ENCODE peak calls at places on chromosomes 13 and 19, in nine cellular contexts. E, K, Z, G, N, T, B, X and S are unnamed samples.
A peak's percentile ranks its signal among the peaks of the same experiment; 100 is the strongest.

GRCh38 chr13:50713849-50714248 is 129.6 kb downstream of the DLEU7 start:
- DNase-seq in X (peak; percentile 82), E (no peak), T (peak; percentile 45), N (no peak), K (no peak), Z (no peak), G (no peak), B (no peak), S (peak; percentile 26)

GRCh38 chr13:103325675-103326074 is 259.5 kb upstream of the SLC10A2 start:
- DNase-seq in B (no peak), N (no peak), G (no peak), T (no peak), X (no peak), K (no peak), Z (no peak), E (no peak), S (no peak)

GRCh38 chr13:53206455-53206854 is 177.8 kb downstream of the OLFM4 start:
- DNase-seq in Z (no peak), T (no peak), G (no peak), K (no peak), B (no peak), X (no peak), N (no peak), E (no peak), S (no peak)

GRCh38 chr13:29594710-29595379 is 643 bp downstream of the SLC7A1 start:
- DNase-seq in N (peak; percentile 29), X (peak; percentile 65), G (peak; percentile 93), K (peak; percentile 69), Z (peak; percentile 74), E (peak; percentile 50), T (peak; percentile 55), B (peak; percentile 90), S (peak; percentile 63)

GRCh38 chr13:45385912-45386311 is 32.3 kb downstream of the SLC25A30 start:
- DNase-seq in B (no peak), E (no peak), G (no peak), K (no peak), N (no peak), Z (no peak), T (no peak), X (no peak), S (no peak)

GRCh38 chr13:40146586-40147240 is 491.3 kb downstream of the COG6 start:
- DNase-seq in G (no peak), X (no peak), T (no peak), E (no peak), K (no peak), Z (no peak), N (no peak), B (no peak), S (no peak)

GRCh38 chr13:32330438-32330837 is 15.1 kb downstream of the BRCA2 start:
- DNase-seq in E (no peak), K (no peak), N (no peak), G (no peak), B (no peak), Z (no peak), X (no peak), T (no peak), S (no peak)

GRCh38 chr19:20928371-20928770 is 5.3 kb downstream of the ZNF85 start:
- DNase-seq in T (no peak), G (no peak), K (no peak), B (no peak), Z (no peak), X (no peak), E (no peak), N (no peak), S (peak; percentile 9)

GRCh38 chr13:108037348-108037747 is 178.0 kb downstream of the LIG4 start:
- DNase-seq in G (no peak), T (no peak), X (no peak), K (no peak), Z (no peak), N (no peak), B (no peak), E (no peak), S (no peak)

GRCh38 chr13:114119196-114119595 is 13.2 kb downstream of the RASA3 start:
- DNase-seq in K (no peak), T (no peak), B (peak; percentile 83), N (no peak), E (no peak), G (no peak), Z (peak; percentile 45), X (no peak), S (peak; percentile 96)

GRCh38 chr13:27038323-27038722 is 133.3 kb downstream of the USP12 start:
- DNase-seq in Z (no peak), E (no peak), X (no peak), N (no peak), G (no peak), K (no peak), B (no peak), T (no peak), S (no peak)

GRCh38 chr13:98254541-98254940 is 77.5 kb upstream of the RNF113B start:
- DNase-seq in E (no peak), G (no peak), Z (no peak), N (no peak), K (no peak), X (no peak), T (no peak), B (no peak), S (no peak)

GRCh38 chr19:58406818-58407657 is 1.4 kb upstream of the ZNF584 start:
- DNase-seq in B (no peak), K (no peak), T (no peak), N (no peak), E (no peak), Z (no peak), X (no peak), G (no peak), S (no peak)

GRCh38 chr19:36686365-36687213 is 823 bp upstream of the ZNF567 start:
- DNase-seq in E (no peak), G (no peak), T (no peak), N (no peak), X (peak; percentile 32), K (no peak), Z (peak; percentile 17), B (peak; percentile 72), S (peak; percentile 85)

DNA sequence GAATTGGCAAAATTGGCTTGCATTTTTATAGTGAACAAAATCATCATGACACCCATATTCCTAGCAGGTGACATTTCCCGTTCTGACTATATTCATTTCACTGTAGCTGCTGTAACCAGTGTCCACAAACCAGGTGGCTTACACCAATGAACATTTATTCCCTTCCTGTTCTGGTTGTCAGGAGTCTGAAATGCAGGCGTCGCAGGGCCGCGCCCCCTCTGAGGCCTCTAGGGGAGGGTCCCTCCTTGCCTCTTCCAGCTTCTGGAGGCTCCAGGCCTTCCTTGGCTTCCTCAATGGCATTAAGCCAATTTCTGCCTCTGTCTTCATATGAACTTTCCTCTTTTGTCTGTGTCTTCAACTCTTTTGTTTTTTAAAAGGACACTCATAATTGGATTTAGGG is 6.5 kb upstream of the RLN3 start:
- DNase-seq in N (no peak), K (no peak), E (no peak), T (no peak), B (no peak), Z (no peak), X (no peak), G (no peak), S (no peak)
- H3K27ac ChIP-seq in N (no peak overlapping the region), K (no peak overlapping the region), E (no peak overlapping the region), T (no peak overlapping the region), B (no peak overlapping the region), Z (no peak overlapping the region), X (no peak overlapping the region), G (no peak overlapping the region), S (no peak overlapping the region)

DNA sequence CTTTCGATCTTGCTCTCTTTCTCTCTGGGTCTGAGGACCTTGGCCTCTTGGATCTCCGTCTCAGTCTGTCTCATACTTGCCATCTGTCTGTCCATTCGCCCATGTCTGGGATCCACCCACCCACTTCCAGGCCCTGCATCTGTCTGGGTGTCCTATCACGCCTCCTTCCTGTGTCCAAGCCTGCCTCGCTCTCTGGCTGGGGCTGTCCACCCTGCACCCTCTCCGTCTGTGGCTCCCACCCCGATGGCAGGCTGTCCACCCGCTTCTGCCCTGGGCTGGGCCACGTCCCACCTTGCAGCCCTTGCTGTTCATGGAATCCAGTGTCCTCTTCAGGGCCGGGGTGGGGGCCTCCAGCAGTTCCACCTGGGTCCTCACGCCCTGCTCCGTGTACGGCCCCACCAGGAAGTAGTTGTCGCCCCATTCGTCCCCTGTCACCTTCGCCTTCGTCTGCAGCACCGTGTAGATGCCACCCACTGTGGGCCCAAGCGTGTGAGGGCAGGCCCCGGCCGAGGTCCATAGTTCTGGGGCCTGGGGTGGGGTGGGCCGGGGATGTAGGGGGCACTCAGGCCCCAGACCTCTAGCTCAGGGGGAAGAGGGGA is 2.0 kb downstream of the GYS1 start:
- DNase-seq in N (no peak), E (no peak), B (no peak), G (no peak), Z (no peak), T (no peak), X (no peak), K (no peak), S (no peak)
- H3K4me1 ChIP-seq in N (peaks cover 14% of the 10 kb centered on the region), E (peaks cover 31% of the 10 kb centered on the region), B (peaks cover 11% of the 10 kb centered on the region), G (peaks cover 36% of the 10 kb centered on the region), Z (peaks cover 6% of the 10 kb centered on the region), T (peaks cover 27% of the 10 kb centered on the region), X (peaks cover 37% of the 10 kb centered on the region), K (peaks cover 18% of the 10 kb centered on the region), S (peaks cover 12% of the 10 kb centered on the region)

GRCh38 chr19:2221250-2221831 is 14.8 kb downstream of the PLEKHJ1 start:
- DNase-seq in T (no peak), X (no peak), G (no peak), B (no peak), N (no peak), K (no peak), Z (no peak), E (no peak), S (no peak)
- H3K27ac ChIP-seq in T (no peak overlapping the region), X (no peak overlapping the region), G (no peak overlapping the region), B (no peak overlapping the region), N (no peak overlapping the region), K (no peak overlapping the region), Z (no peak overlapping the region), E (no peak overlapping the region), S (no peak overlapping the region)

GRCh38 chr19:42280761-42281174 is 11.7 kb downstream of the CIC start:
- DNase-seq in B (peak; percentile 90), T (no peak), E (peak; percentile 52), N (no peak), G (no peak), Z (peak; percentile 90), X (no peak), K (no peak), S (peak; percentile 63)
- H3K4me1 ChIP-seq in B (peaks cover 45% of the 10 kb centered on the region), T (peaks cover 67% of the 10 kb centered on the region), E (peaks cover 71% of the 10 kb centered on the region), N (peaks cover 39% of the 10 kb centered on the region), G (peaks cover 79% of the 10 kb centered on the region), Z (peaks cover 6% of the 10 kb centered on the region), X (peaks cover 60% of the 10 kb centered on the region), K (peaks cover 61% of the 10 kb centered on the region), S (peaks cover 47% of the 10 kb centered on the region)